ENCODE peak calls at places on chromosomes 4 and X, in five cellular contexts. X, L, F, R and G are unnamed samples.

GRCh38 chr4:152102184-152103000 is 341.6 kb upstream of the GATB start:
- DNase-seq in X (no peak), L (no peak), F (no peak), R (no peak), G (no peak)

GRCh38 chr4:29326004-29326403 is 1394.2 kb upstream of the PCDH7 start:
- DNase-seq in X (no peak), L (no peak), F (no peak), R (no peak), G (no peak)

GRCh38 chrX:153646620-153647373 is at the start of gene DUSP9:
- DNase-seq in X (no peak), L (no peak), F (no peak), R (peak), G (peak)

GRCh38 chrX:72142094-72142843 is 10.6 kb upstream of the RTL5 start:
- DNase-seq in X (no peak), L (no peak), F (no peak), R (no peak), G (peak)

GRCh38 chr4:85952982-85953650 is 406.7 kb downstream of the MAPK10 start:
- DNase-seq in X (no peak), L (no peak), F (no peak), R (no peak), G (no peak)

GRCh38 chr4:12579172-12579571 is 905.0 kb downstream of the RAB28 start:
- DNase-seq in X (no peak), L (no peak), F (no peak), R (no peak), G (no peak)

GRCh38 chrX:45435481-45435880 is 234.8 kb upstream of the DIPK2B start:
- DNase-seq in X (no peak), L (no peak), F (no peak), R (no peak), G (no peak)

GRCh38 chr4:156971623-156972369 is at the start of gene PDGFC:
- DNase-seq in X (peak), L (no peak), F (peak), R (peak), G (peak)

GRCh38 chr4:24840826-24841587 is 45.6 kb downstream of the SOD3 start:
- DNase-seq in X (no peak), L (no peak), F (no peak), R (no peak), G (no peak)

GRCh38 chr4:10808591-10808990 is 124.0 kb upstream of the CLNK start:
- DNase-seq in X (no peak), L (no peak), F (no peak), R (peak), G (no peak)

GRCh38 chrX:134764202-134764785 is 106.0 kb upstream of the PLAC1 start:
- DNase-seq in X (no peak), L (no peak), F (no peak), R (no peak), G (no peak)

GRCh38 chrX:118496763-118497079 is 1.1 kb downstream of the DOCK11 start:
- DNase-seq in X (no peak), L (no peak), F (no peak), R (no peak), G (no peak)

GRCh38 chrX:23931149-23931604 is 23.4 kb downstream of the CXorf58 start:
- DNase-seq in X (no peak), L (no peak), F (no peak), R (no peak), G (no peak)

GRCh38 chr4:146545102-146545501 is 23.4 kb upstream of the SLC10A7 start:
- DNase-seq in X (no peak), L (no peak), F (no peak), R (no peak), G (no peak)

GRCh38 chrX:44906041-44906440 is 33.1 kb downstream of the KDM6A start:
- DNase-seq in X (no peak), L (no peak), F (no peak), R (no peak), G (no peak)

GRCh38 chrX:153722704-153723350 is 1.4 kb downstream of the BCAP31 start:
- DNase-seq in X (peak), L (no peak), F (no peak), R (no peak), G (peak)

GRCh38 chr4:185846550-185847210 is 34.7 kb upstream of the SORBS2 start:
- DNase-seq in X (no peak), L (no peak), F (no peak), R (no peak), G (no peak)

GRCh38 chr4:110629214-110629754 is 6.4 kb upstream of the PITX2 start:
- DNase-seq in X (no peak), L (no peak), F (no peak), R (no peak), G (no peak)

GRCh38 chrX:57132046-57132445 is 5.2 kb downstream of the SPIN2A start:
- DNase-seq in X (no peak), L (no peak), F (no peak), R (no peak), G (no peak)

GRCh38 chr4:73990988-73991883 is 3.2 kb upstream of the PPBP start:
- DNase-seq in X (no peak), L (no peak), F (no peak), R (no peak), G (no peak)

GRCh38 chr4:46594658-46595057 is 204.7 kb upstream of the GABRA2 start:
- DNase-seq in X (no peak), L (no peak), F (no peak), R (no peak), G (no peak)

GRCh38 chr4:5712931-5713330 is 1.9 kb downstream of the EVC start:
- DNase-seq in X (no peak), L (no peak), F (no peak), R (no peak), G (no peak)

GRCh38 chrX:93319604-93320003 is 353.8 kb downstream of the NAP1L3 start:
- DNase-seq in X (no peak), L (no peak), F (no peak), R (no peak), G (no peak)

GRCh38 chr4:8770518-8771257 is 101.0 kb downstream of the HMX1 start:
- DNase-seq in X (no peak), L (no peak), F (no peak), R (peak), G (no peak)

GRCh38 chr4:156898373-156899117 is 73.1 kb downstream of the PDGFC start:
- DNase-seq in X (no peak), L (no peak), F (no peak), R (no peak), G (no peak)

GRCh38 chr4:83267121-83267834 is 17.3 kb downstream of the COQ2 start:
- DNase-seq in X (no peak), L (no peak), F (no peak), R (no peak), G (no peak)

GRCh38 chr4:11698846-11699590 is 270.3 kb upstream of the HS3ST1 start:
- DNase-seq in X (no peak), L (no peak), F (no peak), R (no peak), G (no peak)

GRCh38 chrX:136598631-136599030 is 49.3 kb upstream of the CD40LG start:
- DNase-seq in X (no peak), L (no peak), F (no peak), R (no peak), G (no peak)

GRCh38 chr4:31034550-31034949 is 314.4 kb downstream of the PCDH7 start:
- DNase-seq in X (no peak), L (no peak), F (no peak), R (no peak), G (no peak)

GRCh38 chr4:14864967-14865366 is 137.3 kb upstream of the CPEB2 start:
- DNase-seq in X (no peak), L (no peak), F (no peak), R (no peak), G (no peak)

GRCh38 chr4:87886083-87886482 is 53.3 kb downstream of the MEPE start:
- DNase-seq in X (no peak), L (no peak), F (no peak), R (no peak), G (no peak)

GRCh38 chr4:91427171-91427570 is 876.6 kb upstream of the GRID2 start:
- DNase-seq in X (no peak), L (no peak), F (no peak), R (no peak), G (no peak)

GRCh38 chr4:142567620-142568451 is 278.3 kb downstream of the INPP4B start:
- DNase-seq in X (peak), L (peak), F (no peak), R (no peak), G (peak)

GRCh38 chr4:73704314-73705055 is 35.9 kb upstream of the CXCL8 start:
- DNase-seq in X (peak), L (no peak), F (peak), R (peak), G (peak)

GRCh38 chr4:17561195-17561909 is 15.6 kb upstream of the LAP3 start:
- DNase-seq in X (no peak), L (no peak), F (no peak), R (no peak), G (no peak)

GRCh38 chr4:145347684-145348083 is 134.0 kb upstream of the SMAD1 start:
- DNase-seq in X (no peak), L (no peak), F (no peak), R (no peak), G (no peak)

GRCh38 chr4:159677521-159677920 is 574.6 kb downstream of the RAPGEF2 start:
- DNase-seq in X (no peak), L (no peak), F (no peak), R (no peak), G (peak)

GRCh38 chrX:39891781-39892180 is 206.0 kb downstream of the BCOR start:
- DNase-seq in X (no peak), L (peak), F (no peak), R (no peak), G (no peak)

DNA sequence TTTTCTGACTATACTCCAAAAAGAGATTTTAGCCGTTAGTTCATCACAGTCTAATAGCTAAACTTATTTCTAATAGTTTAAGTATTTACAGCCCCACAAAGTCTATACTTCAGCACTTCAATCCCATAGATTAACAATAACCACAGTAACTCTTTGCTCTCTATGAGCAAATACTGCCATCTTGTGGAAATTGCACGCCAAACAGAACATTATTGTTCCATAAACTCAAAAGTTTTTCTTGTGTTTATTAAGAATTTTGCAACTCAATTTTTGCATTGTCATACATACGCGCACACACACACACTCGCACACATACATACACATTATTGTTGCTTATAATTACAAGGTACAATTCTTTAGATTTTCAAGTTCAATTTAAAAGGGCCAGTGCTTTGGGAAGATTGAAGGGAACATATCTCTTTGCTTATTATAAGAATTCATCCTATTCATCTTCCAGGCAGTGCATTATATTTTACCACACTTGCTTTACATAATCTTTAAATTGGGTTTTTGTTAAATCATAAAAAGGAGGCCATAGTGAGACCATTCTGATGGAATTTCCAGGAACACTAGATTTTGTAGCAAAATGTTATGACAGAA is 63.8 kb upstream of the ATOH1 start:
- DNase-seq in X (no peak), L (no peak), F (no peak), R (no peak), G (peak)
- TF ChIP-seq POLR2A in X (no peak), L (no peak), F (no peak), R (no peak), G (no peak)

GRCh38 chrX:106378616-106379015 is 210.5 kb downstream of the PWWP3B start:
- DNase-seq in X (no peak), L (no peak), F (no peak), R (no peak), G (no peak)
- H3K4me3 ChIP-seq in X (no peak), L (no peak), F (no peak), R (no peak), G (no peak)

GRCh38 chrX:10513974-10514373 is 106.4 kb downstream of the MID1 start:
- DNase-seq in X (no peak), L (no peak), F (no peak), R (no peak), G (no peak)
- TF ChIP-seq CTCF in X (no peak), L (no peak), F (no peak), R (no peak), G (no peak)

GRCh38 chr4:3384771-3385701 is 56.7 kb upstream of the HGFAC start:
- DNase-seq in X (peak), L (no peak), F (no peak), R (no peak), G (peak)
- TF ChIP-seq POLR2A in X (peak), L (no peak), F (peak), R (no peak), G (peak)

DNA sequence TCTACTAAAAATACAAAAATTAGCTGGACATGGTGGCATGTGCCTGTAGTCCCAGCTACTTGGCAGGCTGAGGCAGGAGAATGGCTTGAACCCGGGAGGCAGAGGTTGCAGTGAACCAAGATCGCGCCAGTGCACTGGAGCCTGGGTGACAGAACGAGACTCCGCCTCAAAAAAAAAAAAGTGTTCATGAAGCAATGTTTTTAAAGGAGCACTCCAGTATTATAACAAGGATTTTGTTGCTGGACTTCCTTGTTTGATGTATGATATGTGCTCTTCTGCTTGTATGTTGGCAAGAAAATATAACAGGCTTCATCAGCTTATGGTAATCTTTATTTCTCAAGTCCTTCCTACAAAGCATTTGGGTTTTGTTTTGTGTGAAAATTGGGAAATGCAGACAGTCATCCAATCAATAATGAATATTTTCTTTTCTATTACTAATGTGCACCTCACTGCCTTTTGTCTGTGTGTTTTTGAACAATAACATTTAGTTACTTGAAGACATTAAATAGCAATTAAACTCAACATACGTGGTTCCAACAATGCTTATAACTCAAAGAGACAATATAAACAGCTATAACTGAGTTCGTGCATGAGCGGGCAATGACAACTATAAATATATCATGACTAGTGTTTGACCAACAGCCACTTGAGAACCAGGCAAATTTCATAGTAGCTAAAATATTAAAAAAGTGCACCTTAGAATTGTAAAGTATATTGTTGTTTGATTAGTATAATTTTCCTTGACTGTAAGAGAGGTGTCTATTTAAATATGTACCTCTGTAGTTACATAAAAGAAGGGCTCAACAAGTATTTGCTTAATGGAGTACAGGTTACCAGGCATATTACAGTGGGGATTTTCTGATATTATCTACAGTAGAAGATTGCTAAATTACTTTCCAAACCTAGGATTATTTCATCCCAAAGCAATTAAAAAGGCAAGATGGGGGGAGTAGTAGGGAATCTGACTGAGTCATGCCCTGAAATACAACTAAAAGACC is 210.7 kb downstream of the PPP3CA start:
- DNase-seq in X (no peak), L (no peak), F (no peak), R (no peak), G (no peak)
- H3K4me3 ChIP-seq in X (no peak), L (no peak), F (no peak), R (no peak), G (no peak)

DNA sequence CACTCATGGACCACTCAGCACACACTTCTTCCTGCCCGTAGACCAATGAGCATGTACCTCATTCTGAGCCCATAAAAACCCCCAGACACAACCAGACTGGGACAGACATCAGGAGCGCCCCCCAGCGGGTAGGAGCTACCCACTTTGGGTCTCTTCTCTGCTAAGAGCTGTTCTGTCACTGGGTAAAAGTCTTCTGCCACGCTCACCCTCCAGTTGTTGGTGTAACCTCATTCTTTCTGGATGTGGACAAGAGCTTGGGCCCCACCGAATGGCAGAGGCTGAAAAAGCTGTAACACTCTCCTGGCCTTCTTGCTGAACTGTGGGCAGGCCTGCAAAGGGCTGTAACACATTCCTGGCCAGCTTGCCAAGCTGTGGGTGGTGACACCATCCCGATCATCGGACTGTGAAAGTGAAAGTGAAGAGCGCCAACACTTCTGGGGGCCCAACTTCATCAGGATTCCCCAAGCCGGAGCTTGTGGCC is 137.6 kb downstream of the TECRL start:
- DNase-seq in X (no peak), L (no peak), F (no peak), R (no peak), G (no peak)
- TF ChIP-seq CTCF in X (no peak), L (no peak), F (no peak), R (no peak), G (no peak)